ENCODE peak calls at places on chromosomes 16 and 17, in six cellular contexts. One of them, this sample, is unnamed.
A peak's percentile ranks its signal among the peaks of the same experiment; 100 is the strongest.

GRCh38 chr16:65648111-65648510 is 526.2 kb upstream of the CDH11 start:
- DNase-seq in CD4-positive, alpha-beta T cell: no peak
- DNase-seq in amniotic stem cell: no peak
- DNase-seq in activated CD8-positive, alpha-beta memory T cell treated with anti-CD3 and anti-CD28 coated beads, Interleukin-2, amount 50 U/mL, for 4 hours: no peak
- DNase-seq in astrocyte of the spinal cord: no peak
- DNase-seq in EL: no peak
- DNase-seq in this sample: no peak

GRCh38 chr16:46762583-46762982 is 14.4 kb upstream of the MYLK3 start:
- DNase-seq in activated CD8-positive, alpha-beta memory T cell treated with anti-CD3 and anti-CD28 coated beads, Interleukin-2, amount 50 U/mL, for 4 hours: no peak
- DNase-seq in amniotic stem cell: no peak
- DNase-seq in EL: no peak
- DNase-seq in CD4-positive, alpha-beta T cell: no peak
- DNase-seq in astrocyte of the spinal cord: no peak
- DNase-seq in this sample: no peak

GRCh38 chr16:55571-56136 is 2.0 kb downstream of the SNRNP25 start:
- DNase-seq in astrocyte of the spinal cord: no peak
- DNase-seq in activated CD8-positive, alpha-beta memory T cell treated with anti-CD3 and anti-CD28 coated beads, Interleukin-2, amount 50 U/mL, for 4 hours: no peak
- DNase-seq in EL: no peak
- DNase-seq in CD4-positive, alpha-beta T cell: no peak
- DNase-seq in amniotic stem cell: no peak
- DNase-seq in this sample: no peak

GRCh38 chr16:86680137-86680536 is 101.8 kb downstream of the FOXL1 start:
- DNase-seq in amniotic stem cell: peak; percentile 54
- DNase-seq in CD4-positive, alpha-beta T cell: no peak
- DNase-seq in EL: peak; percentile 87
- DNase-seq in activated CD8-positive, alpha-beta memory T cell treated with anti-CD3 and anti-CD28 coated beads, Interleukin-2, amount 50 U/mL, for 4 hours: no peak
- DNase-seq in astrocyte of the spinal cord: peak; percentile 88
- DNase-seq in this sample: peak; percentile 94

GRCh38 chr16:64589836-64590235 is 532.0 kb downstream of the CDH11 start:
- DNase-seq in astrocyte of the spinal cord: peak; percentile 52
- DNase-seq in amniotic stem cell: peak; percentile 29
- DNase-seq in CD4-positive, alpha-beta T cell: no peak
- DNase-seq in activated CD8-positive, alpha-beta memory T cell treated with anti-CD3 and anti-CD28 coated beads, Interleukin-2, amount 50 U/mL, for 4 hours: no peak
- DNase-seq in EL: peak; percentile 78
- DNase-seq in this sample: no peak

GRCh38 chr17:48791128-48792032 is 25.6 kb downstream of the TTLL6 start:
- DNase-seq in activated CD8-positive, alpha-beta memory T cell treated with anti-CD3 and anti-CD28 coated beads, Interleukin-2, amount 50 U/mL, for 4 hours: peak; percentile 25
- DNase-seq in EL: peak; percentile 88
- DNase-seq in amniotic stem cell: peak; percentile 77
- DNase-seq in CD4-positive, alpha-beta T cell: no peak
- DNase-seq in astrocyte of the spinal cord: peak; percentile 82
- DNase-seq in this sample: peak; percentile 87

GRCh38 chr16:17237350-17237944 is 233.3 kb downstream of the XYLT1 start:
- DNase-seq in amniotic stem cell: no peak
- DNase-seq in EL: no peak
- DNase-seq in astrocyte of the spinal cord: no peak
- DNase-seq in activated CD8-positive, alpha-beta memory T cell treated with anti-CD3 and anti-CD28 coated beads, Interleukin-2, amount 50 U/mL, for 4 hours: no peak
- DNase-seq in CD4-positive, alpha-beta T cell: no peak
- DNase-seq in this sample: no peak

GRCh38 chr16:66928702-66929388 is 3.5 kb upstream of the RRAD start:
- DNase-seq in astrocyte of the spinal cord: peak; percentile 30
- DNase-seq in amniotic stem cell: no peak
- DNase-seq in CD4-positive, alpha-beta T cell: no peak
- DNase-seq in activated CD8-positive, alpha-beta memory T cell treated with anti-CD3 and anti-CD28 coated beads, Interleukin-2, amount 50 U/mL, for 4 hours: peak; percentile 37
- DNase-seq in EL: peak; percentile 60
- DNase-seq in this sample: peak; percentile 43

GRCh38 chr17:39939588-39940419 is 12.3 kb downstream of the LRRC3C start:
- DNase-seq in astrocyte of the spinal cord: peak; percentile 87
- DNase-seq in activated CD8-positive, alpha-beta memory T cell treated with anti-CD3 and anti-CD28 coated beads, Interleukin-2, amount 50 U/mL, for 4 hours: no peak
- DNase-seq in amniotic stem cell: peak; percentile 74
- DNase-seq in EL: peak; percentile 93
- DNase-seq in CD4-positive, alpha-beta T cell: no peak
- DNase-seq in this sample: peak; percentile 40

GRCh38 chr17:5775098-5775497 is 190.8 kb upstream of the NLRP1 start:
- DNase-seq in astrocyte of the spinal cord: no peak
- DNase-seq in CD4-positive, alpha-beta T cell: no peak
- DNase-seq in amniotic stem cell: no peak
- DNase-seq in EL: no peak
- DNase-seq in activated CD8-positive, alpha-beta memory T cell treated with anti-CD3 and anti-CD28 coated beads, Interleukin-2, amount 50 U/mL, for 4 hours: no peak
- DNase-seq in this sample: no peak

GRCh38 chr17:64028874-64029464 is 8.5 kb upstream of the ICAM2 start:
- DNase-seq in CD4-positive, alpha-beta T cell: peak; percentile 72
- DNase-seq in activated CD8-positive, alpha-beta memory T cell treated with anti-CD3 and anti-CD28 coated beads, Interleukin-2, amount 50 U/mL, for 4 hours: peak; percentile 73
- DNase-seq in astrocyte of the spinal cord: peak; percentile 66
- DNase-seq in EL: peak; percentile 62
- DNase-seq in amniotic stem cell: peak; percentile 65
- DNase-seq in this sample: peak; percentile 86

GRCh38 chr17:71349908-71350600 is 770.8 kb upstream of the SOX9 start:
- DNase-seq in amniotic stem cell: no peak
- DNase-seq in EL: no peak
- DNase-seq in activated CD8-positive, alpha-beta memory T cell treated with anti-CD3 and anti-CD28 coated beads, Interleukin-2, amount 50 U/mL, for 4 hours: no peak
- DNase-seq in astrocyte of the spinal cord: no peak
- DNase-seq in CD4-positive, alpha-beta T cell: no peak
- DNase-seq in this sample: no peak

GRCh38 chr17:17723354-17724261 is 42.4 kb downstream of the RAI1 start:
- DNase-seq in astrocyte of the spinal cord: peak; percentile 83
- DNase-seq in EL: peak; percentile 85
- DNase-seq in CD4-positive, alpha-beta T cell: no peak
- DNase-seq in amniotic stem cell: peak; percentile 45
- DNase-seq in activated CD8-positive, alpha-beta memory T cell treated with anti-CD3 and anti-CD28 coated beads, Interleukin-2, amount 50 U/mL, for 4 hours: peak; percentile 39
- DNase-seq in this sample: peak; percentile 70

GRCh38 chr16:66616592-66616991 is 12.1 kb downstream of the CMTM3 start:
- DNase-seq in EL: no peak
- DNase-seq in amniotic stem cell: no peak
- DNase-seq in activated CD8-positive, alpha-beta memory T cell treated with anti-CD3 and anti-CD28 coated beads, Interleukin-2, amount 50 U/mL, for 4 hours: no peak
- DNase-seq in astrocyte of the spinal cord: peak; percentile 18
- DNase-seq in CD4-positive, alpha-beta T cell: no peak
- DNase-seq in this sample: no peak

GRCh38 chr17:29115906-29116651 is 64.1 kb downstream of the MYO18A start:
- DNase-seq in activated CD8-positive, alpha-beta memory T cell treated with anti-CD3 and anti-CD28 coated beads, Interleukin-2, amount 50 U/mL, for 4 hours: peak; percentile 37
- DNase-seq in amniotic stem cell: no peak
- DNase-seq in CD4-positive, alpha-beta T cell: no peak
- DNase-seq in EL: peak; percentile 72
- DNase-seq in astrocyte of the spinal cord: peak; percentile 44
- DNase-seq in this sample: peak; percentile 47

GRCh38 chr17:41098476-41098875 is 534 bp upstream of the KRTAP4-8 start:
- DNase-seq in astrocyte of the spinal cord: peak; percentile 31
- DNase-seq in activated CD8-positive, alpha-beta memory T cell treated with anti-CD3 and anti-CD28 coated beads, Interleukin-2, amount 50 U/mL, for 4 hours: no peak
- DNase-seq in amniotic stem cell: peak; percentile 47
- DNase-seq in CD4-positive, alpha-beta T cell: no peak
- DNase-seq in EL: peak; percentile 92
- DNase-seq in this sample: no peak

GRCh38 chr17:73485130-73485529 is 159.1 kb downstream of the SDK2 start:
- DNase-seq in astrocyte of the spinal cord: no peak
- DNase-seq in activated CD8-positive, alpha-beta memory T cell treated with anti-CD3 and anti-CD28 coated beads, Interleukin-2, amount 50 U/mL, for 4 hours: no peak
- DNase-seq in CD4-positive, alpha-beta T cell: no peak
- DNase-seq in EL: no peak
- DNase-seq in amniotic stem cell: no peak
- DNase-seq in this sample: no peak

GRCh38 chr17:81239714-81240555 is 817 bp downstream of the NDUFAF8 start:
- DNase-seq in astrocyte of the spinal cord: no peak
- DNase-seq in EL: peak; percentile 33
- DNase-seq in amniotic stem cell: no peak
- DNase-seq in activated CD8-positive, alpha-beta memory T cell treated with anti-CD3 and anti-CD28 coated beads, Interleukin-2, amount 50 U/mL, for 4 hours: peak; percentile 56
- DNase-seq in CD4-positive, alpha-beta T cell: no peak
- DNase-seq in this sample: peak; percentile 39

GRCh38 chr17:58487589-58488427 is at the start of gene HSF5:
- DNase-seq in EL: no peak
- DNase-seq in amniotic stem cell: no peak
- DNase-seq in CD4-positive, alpha-beta T cell: peak; percentile 81
- DNase-seq in astrocyte of the spinal cord: peak; percentile 2
- DNase-seq in activated CD8-positive, alpha-beta memory T cell treated with anti-CD3 and anti-CD28 coated beads, Interleukin-2, amount 50 U/mL, for 4 hours: peak; percentile 75
- DNase-seq in this sample: peak; percentile 34

GRCh38 chr16:49280022-49280741 is 1.5 kb downstream of the CBLN1 start:
- DNase-seq in amniotic stem cell: no peak
- DNase-seq in astrocyte of the spinal cord: no peak
- DNase-seq in activated CD8-positive, alpha-beta memory T cell treated with anti-CD3 and anti-CD28 coated beads, Interleukin-2, amount 50 U/mL, for 4 hours: no peak
- DNase-seq in EL: no peak
- DNase-seq in CD4-positive, alpha-beta T cell: no peak
- DNase-seq in this sample: peak; percentile 17

GRCh38 chr17:35432176-35433074 is at the start of gene SLFN12:
- DNase-seq in astrocyte of the spinal cord: peak; percentile 96
- DNase-seq in amniotic stem cell: peak; percentile 90
- DNase-seq in CD4-positive, alpha-beta T cell: no peak
- DNase-seq in EL: peak; percentile 97
- DNase-seq in activated CD8-positive, alpha-beta memory T cell treated with anti-CD3 and anti-CD28 coated beads, Interleukin-2, amount 50 U/mL, for 4 hours: peak; percentile 44
- DNase-seq in this sample: peak; percentile 97

GRCh38 chr17:55038291-55038690 is 69.7 kb downstream of the STXBP4 start:
- DNase-seq in EL: no peak
- DNase-seq in activated CD8-positive, alpha-beta memory T cell treated with anti-CD3 and anti-CD28 coated beads, Interleukin-2, amount 50 U/mL, for 4 hours: no peak
- DNase-seq in CD4-positive, alpha-beta T cell: no peak
- DNase-seq in amniotic stem cell: no peak
- DNase-seq in astrocyte of the spinal cord: no peak
- DNase-seq in this sample: no peak